ENCODE peak calls at places on chromosomes 12 and 14, in five cellular contexts. O, R, L, K and C are unnamed samples.

GRCh38 chr14:50823051-50823762 is 7.8 kb downstream of the NIN start:
- DNase-seq in O (no peak), R (no peak), L (no peak), K (peak), C (peak)

GRCh38 chr14:105275267-105275946 is 25.4 kb downstream of the BRF1 start:
- DNase-seq in O (peak), R (peak), L (no peak), K (peak), C (peak)

GRCh38 chr12:6951551-6952120 is 480 bp downstream of the PTPN6 start:
- DNase-seq in O (no peak), R (no peak), L (no peak), K (no peak), C (no peak)

GRCh38 chr14:91284146-91284790 is 39.8 kb upstream of the GPR68 start:
- DNase-seq in O (peak), R (no peak), L (no peak), K (peak), C (peak)

GRCh38 chr14:94058128-94058673 is 22.8 kb downstream of the DDX24 start:
- DNase-seq in O (no peak), R (no peak), L (no peak), K (no peak), C (no peak)

GRCh38 chr14:91892918-91893527 is 25.7 kb upstream of the TC2N start:
- DNase-seq in O (no peak), R (peak), L (peak), K (no peak), C (peak)

GRCh38 chr14:41606249-41607118 is at the start of gene LRFN5:
- DNase-seq in O (peak), R (peak), L (peak), K (peak), C (peak)

GRCh38 chr12:99975321-99975720 is 9.4 kb downstream of the ANKS1B start:
- DNase-seq in O (no peak), R (no peak), L (no peak), K (no peak), C (no peak)

GRCh38 chr14:104115691-104116543 is 22.5 kb upstream of the KIF26A start:
- DNase-seq in O (no peak), R (peak), L (no peak), K (no peak), C (peak)

GRCh38 chr14:64266206-64266605 is 28.0 kb downstream of the ESR2 start:
- DNase-seq in O (peak), R (no peak), L (no peak), K (peak), C (no peak)

GRCh38 chr12:108772896-108773797 is 41.8 kb upstream of the CORO1C start:
- DNase-seq in O (no peak), R (no peak), L (no peak), K (peak), C (peak)

GRCh38 chr14:93543766-93544165 is 113.0 kb downstream of the UNC79 start:
- DNase-seq in O (peak), R (no peak), L (no peak), K (peak), C (peak)

GRCh38 chr14:98099527-98099926 is 1172.5 kb downstream of the BCL11B start:
- DNase-seq in O (no peak), R (no peak), L (no peak), K (no peak), C (no peak)

GRCh38 chr12:50572760-50573159 is 68.0 kb downstream of the DIP2B start:
- DNase-seq in O (no peak), R (no peak), L (no peak), K (peak), C (no peak)

GRCh38 chr14:102911991-102912761 is 10.3 kb upstream of the AMN start:
- DNase-seq in O (no peak), R (no peak), L (no peak), K (no peak), C (no peak)

GRCh38 chr14:38593477-38593876 is 337.6 kb upstream of the CLEC14A start:
- DNase-seq in O (no peak), R (no peak), L (no peak), K (no peak), C (no peak)
- H2AFZ ChIP-seq in O (no peak), R (no peak), L (no peak), K (no peak), C (no peak)

DNA sequence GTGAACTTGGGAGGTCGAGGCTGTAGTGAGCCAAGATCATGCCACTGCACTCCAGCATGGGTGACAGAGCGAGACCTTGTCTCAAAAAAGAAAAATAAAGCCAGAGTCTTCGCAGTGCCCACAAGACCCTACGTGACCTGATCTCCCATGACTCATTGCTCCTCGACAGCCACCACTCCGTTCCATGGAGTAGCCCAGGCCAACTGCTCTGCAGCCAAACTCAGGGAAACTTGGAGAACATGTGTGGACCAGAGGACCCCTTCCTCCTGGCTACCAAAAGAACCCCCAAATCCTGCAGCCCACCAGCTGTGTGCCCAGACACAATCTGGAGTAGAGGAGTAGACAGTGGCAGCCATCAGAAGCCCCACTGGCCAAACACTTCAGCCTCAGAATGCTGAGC is 32.1 kb upstream of the PPP2R5C start:
- DNase-seq in O (no peak), R (no peak), L (no peak), K (no peak), C (no peak)
- H3K23ac ChIP-seq in O (no peak), R (no peak), L (no peak), K (no peak), C (no peak)

GRCh38 chr12:132356686-132357622 is 27.6 kb upstream of the GALNT9 start:
- DNase-seq in O (peak), R (peak), L (no peak), K (no peak), C (no peak)
- H3K4me2 ChIP-seq in O (no peak), R (no peak), L (no peak), K (no peak), C (no peak)

GRCh38 chr12:49340971-49341776 is 4.2 kb upstream of the C1QL4 start:
- DNase-seq in O (no peak), R (no peak), L (no peak), K (no peak), C (no peak)
- H2AFZ ChIP-seq in O (no peak), R (no peak), L (peak), K (no peak), C (no peak)

DNA sequence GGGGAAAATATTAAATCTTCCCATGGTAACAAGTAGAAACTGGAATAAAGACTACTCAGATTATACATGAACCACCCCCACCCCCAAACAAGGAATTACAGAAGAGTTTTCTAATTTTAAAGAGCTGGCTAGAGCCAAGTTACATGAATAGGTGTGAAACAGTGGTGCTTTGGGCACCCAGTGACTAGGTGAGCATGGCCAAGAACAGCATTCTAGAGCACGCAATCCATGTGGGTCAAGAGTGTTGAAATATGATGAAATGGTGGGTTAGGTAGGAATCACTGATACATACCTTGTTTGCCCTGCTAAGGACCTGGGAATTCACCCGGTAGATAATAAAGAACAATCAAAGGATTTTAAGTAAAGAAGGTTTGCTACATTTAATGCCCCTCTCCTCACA is 118.1 kb upstream of the SLCO1C1 start:
- DNase-seq in O (no peak), R (no peak), L (no peak), K (no peak), C (no peak)
- H3K23ac ChIP-seq in O (no peak), R (no peak), L (no peak), K (no peak), C (no peak)

GRCh38 chr12:103373088-103373523 is 122.7 kb downstream of the C12orf42 start:
- DNase-seq in O (no peak), R (no peak), L (no peak), K (no peak), C (no peak)
- H3K4me2 ChIP-seq in O (no peak), R (no peak), L (no peak), K (no peak), C (no peak)

DNA sequence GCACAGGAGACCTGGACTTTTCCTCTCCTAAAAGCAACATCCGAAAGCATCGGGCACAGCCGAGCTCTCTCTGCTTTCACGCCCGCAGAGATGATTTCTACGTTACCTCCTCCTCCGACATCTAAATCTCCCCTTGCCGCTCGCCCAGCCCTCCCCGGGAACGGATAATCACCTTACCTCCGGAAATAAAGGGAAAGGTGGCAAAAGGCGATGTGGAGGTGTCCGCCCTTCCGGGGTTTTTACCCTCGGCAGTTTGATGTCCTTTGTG is 560 bp downstream of the SLC38A1 start:
- DNase-seq in O (peak), R (no peak), L (no peak), K (no peak), C (no peak)
- H2AFZ ChIP-seq in O (peak), R (no peak), L (peak), K (peak), C (peak)

DNA sequence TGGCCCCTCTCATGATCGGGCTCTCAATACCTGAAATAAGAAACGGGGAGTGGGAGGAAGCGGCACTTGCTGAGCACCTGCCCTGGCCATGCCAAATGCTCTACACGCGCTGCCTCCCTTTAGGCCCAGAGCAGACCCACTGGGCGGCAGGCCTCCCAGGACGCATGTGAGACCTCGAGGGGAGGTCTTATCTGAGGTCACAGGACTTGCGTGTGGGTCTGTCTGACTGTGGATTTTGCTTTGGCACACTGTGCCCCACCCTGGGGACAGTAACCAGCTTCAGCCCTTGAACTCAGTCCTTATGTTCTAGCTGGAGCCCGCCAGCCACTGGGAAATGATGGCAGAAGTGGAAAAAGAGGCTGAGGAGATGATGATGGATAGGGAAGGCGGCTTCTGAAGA is 91.8 kb downstream of the RBM19 start:
- DNase-seq in O (no peak), R (no peak), L (no peak), K (no peak), C (no peak)
- H3K23ac ChIP-seq in O (no peak), R (no peak), L (no peak), K (no peak), C (no peak)